ENCODE peak calls at places on chromosomes 3 and 15, in six cellular contexts. Z is dorsolateral prefrontal cortex, G is IMR-90, D is MCF 10A, R is GM13977, C is spleen. M is an unnamed sample.

GRCh38 chr3:58202917-58203360 is 7.8 kb downstream of the DNASE1L3 start:
- DNase-seq in Z (peak), R (no peak), G (no peak), D (no peak), C (no peak), M (peak)

GRCh38 chr3:65597952-65598413 is 440.7 kb downstream of the MAGI1 start:
- DNase-seq in Z (no peak), G (no peak), C (no peak), D (no peak), R (no peak), M (peak)

GRCh38 chr3:76044601-76045600 is 259.6 kb upstream of the ZNF717 start:
- DNase-seq in G (peak), R (peak), Z (no peak), D (peak), C (no peak), M (no peak)

GRCh38 chr15:51227967-51228783 is 110.2 kb downstream of the CYP19A1 start:
- DNase-seq in D (peak), R (peak), G (peak), Z (no peak), C (no peak), M (no peak)

GRCh38 chr3:97057365-97057764 is 243.0 kb downstream of the EPHA6 start:
- DNase-seq in G (no peak), R (no peak), D (no peak), Z (no peak), C (no peak), M (no peak)

GRCh38 chr15:51375966-51376640 is 34.6 kb downstream of the GLDN start:
- DNase-seq in G (peak), C (no peak), D (no peak), R (no peak), Z (no peak), M (no peak)

GRCh38 chr3:9932843-9933560 is 632 bp upstream of the CRELD1 start:
- DNase-seq in R (peak), G (peak), Z (peak), D (peak), C (peak), M (peak)

GRCh38 chr15:19973718-19974117 is 567.9 kb downstream of the GOLGA6L6 start:
- DNase-seq in Z (no peak), D (no peak), G (no peak), C (no peak), R (no peak), M (no peak)

GRCh38 chr3:38131621-38132369 is 5.1 kb downstream of the ACAA1 start:
- DNase-seq in C (no peak), R (no peak), G (peak), Z (no peak), D (peak), M (no peak)

GRCh38 chr3:7293286-7293685 is 432.4 kb downstream of the GRM7 start:
- DNase-seq in Z (no peak), D (no peak), G (no peak), R (no peak), C (no peak), M (no peak)

GRCh38 chr15:79644091-79644490 is 212.0 kb downstream of the MINAR1 start:
- DNase-seq in Z (no peak), R (no peak), C (no peak), D (peak), G (peak), M (no peak)

GRCh38 chr15:77610731-77611130 is 22.0 kb downstream of the LINGO1 start:
- DNase-seq in G (no peak), Z (no peak), R (no peak), D (no peak), C (no peak), M (no peak)

GRCh38 chr3:189563841-189564563 is 67.2 kb upstream of the TP63 start:
- DNase-seq in R (peak), Z (no peak), G (peak), D (peak), C (no peak), M (no peak)

GRCh38 chr3:118808743-118809142 is 225.9 kb downstream of the IGSF11 start:
- DNase-seq in R (no peak), C (no peak), G (no peak), D (no peak), Z (no peak), M (no peak)

GRCh38 chr3:161879470-161879869 is 382.9 kb downstream of the OTOL1 start:
- DNase-seq in C (no peak), R (no peak), Z (no peak), D (no peak), G (no peak), M (no peak)

GRCh38 chr3:15262021-15262420 is 56.0 kb downstream of the CAPN7 start:
- DNase-seq in C (no peak), R (no peak), Z (no peak), G (no peak), D (no peak), M (no peak)

GRCh38 chr3:111610612-111611054 is 15.5 kb upstream of the ZBED2 start:
- DNase-seq in G (no peak), Z (no peak), C (no peak), D (peak), R (no peak), M (no peak)

GRCh38 chr15:100033140-100033857 is 300.1 kb upstream of the LYSMD4 start:
- DNase-seq in R (no peak), C (no peak), D (peak), G (peak), Z (no peak), M (no peak)

GRCh38 chr3:55911256-55911655 is 424.1 kb upstream of the WNT5A start:
- DNase-seq in R (no peak), G (no peak), C (no peak), Z (no peak), D (no peak), M (no peak)

GRCh38 chr15:78034495-78035191 is 42.9 kb downstream of the TBC1D2B start:
- DNase-seq in G (peak), D (no peak), Z (no peak), R (peak), C (peak), M (no peak)

GRCh38 chr3:138686771-138687221 is 78.2 kb downstream of the FAIM start:
- DNase-seq in R (peak), D (peak), Z (no peak), G (peak), C (no peak), M (no peak)

GRCh38 chr3:50319181-50319871 is 3.2 kb downstream of the HYAL2 start:
- DNase-seq in R (no peak), D (no peak), C (no peak), Z (no peak), G (no peak), M (no peak)

GRCh38 chr15:39786444-39787056 is 3.9 kb upstream of the FSIP1 start:
- DNase-seq in R (peak), G (peak), D (peak), Z (peak), C (no peak), M (no peak)

GRCh38 chr15:92633418-92633817 is 22.2 kb downstream of the FAM174B start:
- DNase-seq in G (no peak), C (peak), Z (no peak), R (no peak), D (no peak), M (no peak)

GRCh38 chr3:48856469-48856868 is 8.8 kb upstream of the PRKAR2A start:
- DNase-seq in D (no peak), G (no peak), R (no peak), C (peak), Z (no peak), M (peak)

GRCh38 chr3:178170698-178171535 is 365.3 kb upstream of the KCNMB2 start:
- DNase-seq in C (no peak), Z (no peak), R (no peak), D (peak), G (peak), M (no peak)

GRCh38 chr3:43094851-43095250 is 11.0 kb downstream of the POMGNT2 start:
- DNase-seq in Z (no peak), D (no peak), R (no peak), G (no peak), C (no peak), M (no peak)

GRCh38 chr15:41691471-41691870 is 31.3 kb downstream of the MGA start:
- DNase-seq in Z (no peak), G (no peak), D (no peak), R (no peak), C (no peak), M (no peak)

GRCh38 chr3:11764931-11765363 is 81.7 kb downstream of the TAMM41 start:
- DNase-seq in Z (no peak), D (peak), C (no peak), R (no peak), G (peak), M (no peak)

GRCh38 chr15:39451121-39451698 is 129.7 kb upstream of the THBS1 start:
- DNase-seq in C (no peak), R (no peak), G (peak), Z (no peak), D (no peak), M (no peak)

GRCh38 chr3:48151058-48151806 is 37.0 kb downstream of the CDC25A start:
- DNase-seq in D (peak), C (peak), R (peak), Z (peak), G (peak), M (no peak)

GRCh38 chr3:107450254-107450653 is 72.5 kb upstream of the BBX start:
- DNase-seq in Z (no peak), G (peak), R (no peak), C (no peak), D (peak), M (no peak)

GRCh38 chr3:76400141-76400540 is 614.8 kb upstream of the ZNF717 start:
- DNase-seq in Z (no peak), G (peak), C (no peak), D (no peak), R (no peak), M (no peak)

DNA sequence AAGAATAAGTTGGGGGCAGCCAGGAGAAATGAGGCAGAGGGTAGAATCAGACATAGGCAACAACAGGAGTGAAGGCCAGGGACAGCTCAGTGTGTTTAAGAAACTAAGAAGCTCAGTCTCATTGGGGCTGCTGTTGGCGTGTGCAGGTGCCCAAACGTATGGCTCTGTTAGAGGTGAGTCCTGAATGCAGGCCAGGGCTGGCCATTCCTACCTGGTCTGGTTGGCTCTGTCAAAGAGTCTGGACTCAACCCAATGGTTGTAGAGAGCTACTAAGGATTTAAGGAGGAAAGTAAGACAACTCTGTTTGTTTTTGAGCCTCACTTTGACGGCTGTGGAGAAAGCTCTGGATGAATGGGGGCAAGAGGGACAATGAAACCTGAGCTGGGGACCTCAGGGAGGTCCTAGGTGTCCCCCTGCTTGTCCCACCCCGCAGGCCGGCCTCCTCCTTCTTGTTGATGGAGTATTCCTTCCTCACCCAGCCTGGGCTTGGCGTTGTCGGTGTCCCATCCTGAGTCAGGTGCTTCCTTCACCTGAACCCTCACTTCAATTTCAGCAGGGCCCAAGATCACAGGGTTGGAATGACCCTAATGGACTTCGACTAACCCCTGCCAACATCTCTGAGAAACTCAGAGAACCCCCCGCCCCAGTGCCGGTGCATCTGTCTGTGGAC is 8.5 kb downstream of the ITGA11 start:
- DNase-seq in C (no peak), D (no peak), Z (no peak), R (no peak), G (no peak), M (no peak)
- TF ChIP-seq CTCF in C (no peak), D (no peak), Z (no peak), R (no peak), G (no peak), M (no peak)

GRCh38 chr15:81809543-81809942 is 236.3 kb downstream of the MEX3B start:
- DNase-seq in R (no peak), Z (no peak), D (peak), G (peak), C (no peak), M (no peak)
- TF ChIP-seq CTCF in R (peak), Z (no peak), D (no peak), G (no peak), C (no peak), M (peak)

GRCh38 chr3:184333700-184334099 is 3.7 kb upstream of the FAM131A start:
- DNase-seq in C (no peak), G (no peak), D (no peak), R (no peak), Z (no peak), M (no peak)

GRCh38 chr3:184335291-184335660 is 2.1 kb upstream of the FAM131A start:
- DNase-seq in R (no peak), G (no peak), D (no peak), Z (no peak), C (no peak), M (no peak)

GRCh38 chr3:184335661-184336483 is 1.5 kb upstream of the FAM131A start:
- DNase-seq in C (peak), Z (peak), D (peak), G (peak), R (peak), M (no peak)

GRCh38 chr3:184333190-184333589 is 4.2 kb upstream of the FAM131A start:
- DNase-seq in R (no peak), D (no peak), G (no peak), Z (no peak), C (no peak), M (no peak)

GRCh38 chr3:184334470-184335158 is 2.8 kb upstream of the FAM131A start:
- DNase-seq in D (peak), G (peak), R (no peak), C (no peak), Z (no peak), M (no peak)
- TF ChIP-seq CTCF in D (no peak), G (no peak), R (no peak), C (no peak), Z (no peak), M (no peak)

GRCh38 chr15:37133619-37134018 is 33.3 kb upstream of the MEIS2 start:
- DNase-seq in C (no peak), R (no peak), Z (no peak), D (no peak), G (peak), M (no peak)
- TF ChIP-seq CTCF in C (no peak), R (no peak), Z (peak), D (peak), G (peak), M (peak)

GRCh38 chr3:33030802-33031201 is 66.1 kb downstream of the GLB1 start:
- DNase-seq in Z (no peak), R (no peak), C (no peak), G (no peak), D (no peak), M (no peak)
- TF ChIP-seq CTCF in Z (no peak), R (no peak), C (no peak), G (no peak), D (no peak), M (no peak)

DNA sequence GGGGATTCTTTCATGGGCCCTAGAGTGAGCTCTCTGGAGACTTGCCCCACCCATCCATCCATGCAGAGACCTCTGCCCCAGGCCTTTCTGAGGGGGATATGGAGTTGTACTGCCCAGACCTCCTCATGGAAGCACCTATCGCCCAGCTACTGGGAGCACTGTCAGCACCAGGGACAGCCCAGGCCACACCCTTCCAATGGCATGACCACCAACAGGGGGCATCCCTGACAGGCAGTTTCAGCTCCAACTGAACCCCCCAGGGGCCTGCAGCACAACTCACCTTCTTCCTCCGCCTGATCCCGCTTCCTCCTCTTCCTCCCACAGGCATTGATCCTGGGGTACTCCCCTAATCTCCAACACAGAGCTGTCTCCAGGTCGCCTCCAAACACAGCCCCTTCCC is 21.8 kb downstream of the MRPS11 start:
- DNase-seq in C (no peak), R (no peak), D (no peak), G (no peak), Z (no peak), M (no peak)
- TF ChIP-seq CTCF in C (no peak), R (peak), D (no peak), G (no peak), Z (no peak), M (no peak)

GRCh38 chr3:140311428-140311827 is 366.4 kb upstream of the TRIM42 start:
- DNase-seq in G (no peak), R (no peak), C (no peak), Z (no peak), D (no peak), M (no peak)
- TF ChIP-seq CTCF in G (no peak), R (no peak), C (no peak), Z (no peak), D (no peak), M (no peak)

DNA sequence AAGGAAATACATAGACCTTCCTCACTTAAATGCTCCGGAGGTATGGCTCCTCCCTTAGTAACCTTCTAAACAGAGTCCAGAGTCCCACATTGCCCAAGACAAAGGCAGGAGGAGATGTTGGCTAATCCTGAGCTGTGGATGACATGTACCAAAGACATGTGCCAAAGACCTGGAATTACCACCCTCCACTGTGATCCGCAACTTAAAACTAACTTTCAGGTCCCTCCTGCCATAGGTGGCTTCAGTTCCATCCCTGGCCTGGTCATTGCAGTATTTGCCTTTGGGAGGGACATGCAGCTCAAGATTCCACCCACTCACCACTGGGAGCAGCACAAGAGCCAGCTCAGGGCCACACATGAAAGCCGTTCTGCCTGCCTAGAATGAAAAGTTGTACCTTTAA is 28.0 kb downstream of the MYZAP start:
- DNase-seq in D (no peak), Z (no peak), R (no peak), G (no peak), C (no peak), M (no peak)
- TF ChIP-seq CTCF in D (no peak), Z (no peak), R (no peak), G (no peak), C (no peak), M (no peak)

GRCh38 chr3:46400000-46400734 is 6.7 kb downstream of the CCR5AS start:
- DNase-seq in Z (no peak), R (no peak), C (no peak), D (no peak), G (peak), M (no peak)
- TF ChIP-seq CTCF in Z (no peak), R (no peak), C (no peak), D (no peak), G (no peak), M (no peak)

M was measured in chondrocyte.